ENCODE peak calls at places on chromosomes 13 and 19, in eight cellular contexts. Y is dorsolateral prefrontal cortex, I is tibial artery, O is lower lobe of right lung, D is fibroblast of villous mesenchyme, H is IMR-90, L is MM.1S, C is AG04450. N is an unnamed sample.

GRCh38 chr13:38309397-38309796 is 40.3 kb upstream of the UFM1 start:
- DNase-seq in Y (no peak), I (no peak), O (no peak), D (no peak), H (no peak), L (no peak), C (no peak), N (no peak)

GRCh38 chr19:16076958-16077611 is 790 bp downstream of the TPM4 start:
- DNase-seq in Y (no peak), I (peak), O (peak), D (no peak), H (no peak), L (peak), C (no peak), N (no peak)

GRCh38 chr19:55372316-55373081 is 2.2 kb upstream of the IL11 start:
- DNase-seq in Y (no peak), I (no peak), O (no peak), D (peak), H (peak), L (no peak), C (no peak), N (no peak)

GRCh38 chr19:50567052-50567841 is 988 bp downstream of the LRRC4B start:
- DNase-seq in Y (no peak), I (no peak), O (no peak), D (no peak), H (no peak), L (no peak), C (no peak), N (no peak)

GRCh38 chr19:56671613-56671994 is at the start of gene ZNF835:
- DNase-seq in Y (peak), I (peak), O (peak), D (peak), H (no peak), L (no peak), C (no peak), N (no peak)

GRCh38 chr13:22717036-22717435 is 463.7 kb upstream of the SGCG start:
- DNase-seq in Y (no peak), I (no peak), O (no peak), D (no peak), H (no peak), L (no peak), C (no peak), N (no peak)

GRCh38 chr13:39915418-39915817 is 260.0 kb downstream of the COG6 start:
- DNase-seq in Y (no peak), I (no peak), O (no peak), D (peak), H (no peak), L (no peak), C (no peak), N (no peak)

GRCh38 chr13:41244555-41244954 is 18.8 kb downstream of the MTRF1 start:
- DNase-seq in Y (no peak), I (no peak), O (no peak), D (peak), H (peak), L (no peak), C (no peak), N (no peak)

GRCh38 chr19:29478578-29479565 is 46.9 kb upstream of the VSTM2B start:
- DNase-seq in Y (no peak), I (no peak), O (no peak), D (no peak), H (no peak), L (no peak), C (no peak), N (no peak)

GRCh38 chr19:45547965-45548609 is 36.5 kb downstream of the OPA3 start:
- DNase-seq in Y (no peak), I (no peak), O (no peak), D (peak), H (peak), L (no peak), C (no peak), N (no peak)

GRCh38 chr13:101703838-101704237 is 251.4 kb downstream of the ITGBL1 start:
- DNase-seq in Y (no peak), I (no peak), O (no peak), D (no peak), H (no peak), L (no peak), C (no peak), N (no peak)

GRCh38 chr13:75418997-75419396 is 63.0 kb downstream of the TBC1D4 start:
- DNase-seq in Y (no peak), I (no peak), O (no peak), D (peak), H (peak), L (no peak), C (no peak), N (no peak)

GRCh38 chr19:42595550-42596172 is 937 bp upstream of the CEACAM8 start:
- DNase-seq in Y (no peak), I (no peak), O (no peak), D (no peak), H (no peak), L (no peak), C (no peak), N (no peak)

GRCh38 chr19:10379880-10380310 is 477 bp downstream of the TYK2 start:
- DNase-seq in Y (no peak), I (no peak), O (no peak), D (no peak), H (no peak), L (no peak), C (no peak), N (no peak)

GRCh38 chr13:99307247-99307646 is at the start of gene GPR183:
- DNase-seq in Y (no peak), I (no peak), O (no peak), D (peak), H (peak), L (no peak), C (no peak), N (no peak)

GRCh38 chr13:45516757-45517156 is 52.0 kb downstream of the COG3 start:
- DNase-seq in Y (no peak), I (no peak), O (no peak), D (no peak), H (no peak), L (no peak), C (no peak), N (no peak)

GRCh38 chr13:77544765-77545316 is 9.3 kb downstream of the SCEL start:
- DNase-seq in Y (no peak), I (no peak), O (no peak), D (no peak), H (no peak), L (no peak), C (no peak), N (no peak)

GRCh38 chr13:106314417-106314816 is 221.0 kb downstream of the EFNB2 start:
- DNase-seq in Y (no peak), I (no peak), O (no peak), D (no peak), H (no peak), L (no peak), C (no peak), N (no peak)

GRCh38 chr19:8085606-8086464 is 33.3 kb downstream of the CCL25 start:
- DNase-seq in Y (no peak), I (no peak), O (peak), D (no peak), H (no peak), L (no peak), C (no peak), N (no peak)

GRCh38 chr13:25874907-25875306 is 176.9 kb downstream of the SHISA2 start:
- DNase-seq in Y (no peak), I (no peak), O (no peak), D (no peak), H (no peak), L (no peak), C (no peak), N (no peak)

GRCh38 chr13:105991622-105992254 is 543.7 kb downstream of the EFNB2 start:
- DNase-seq in Y (no peak), I (no peak), O (no peak), D (peak), H (peak), L (no peak), C (no peak), N (peak)

GRCh38 chr19:44745386-44745831 is 3.1 kb upstream of the BCL3 start:
- DNase-seq in Y (no peak), I (peak), O (no peak), D (peak), H (peak), L (no peak), C (no peak), N (no peak)

GRCh38 chr19:17026041-17026658 is 460 bp downstream of the CPAMD8 start:
- DNase-seq in Y (no peak), I (no peak), O (peak), D (no peak), H (no peak), L (no peak), C (no peak), N (no peak)

GRCh38 chr19:16066611-16067104 is 9.6 kb upstream of the TPM4 start:
- DNase-seq in Y (no peak), I (no peak), O (peak), D (peak), H (peak), L (peak), C (no peak), N (no peak)

GRCh38 chr19:49415810-49416200 is 7.4 kb downstream of the PTH2 start:
- DNase-seq in Y (no peak), I (no peak), O (no peak), D (no peak), H (no peak), L (no peak), C (no peak), N (no peak)

GRCh38 chr13:21006141-21007005 is 55.0 kb downstream of the LATS2 start:
- DNase-seq in Y (no peak), I (peak), O (peak), D (no peak), H (no peak), L (no peak), C (no peak), N (no peak)

GRCh38 chr13:105202384-105202783 is 1333.1 kb downstream of the EFNB2 start:
- DNase-seq in Y (no peak), I (no peak), O (no peak), D (peak), H (peak), L (peak), C (no peak), N (no peak)

GRCh38 chr19:494171-495046 is 1.9 kb upstream of the MADCAM1 start:
- DNase-seq in Y (no peak), I (no peak), O (no peak), D (no peak), H (no peak), L (no peak), C (no peak), N (no peak)

GRCh38 chr13:39538826-39539555 is 64.0 kb downstream of the LHFPL6 start:
- DNase-seq in Y (no peak), I (no peak), O (no peak), D (peak), H (peak), L (no peak), C (peak), N (no peak)

GRCh38 chr13:113446488-113446854 is 6.8 kb downstream of the ADPRHL1 start:
- DNase-seq in Y (no peak), I (no peak), O (no peak), D (no peak), H (no peak), L (no peak), C (no peak), N (no peak)

GRCh38 chr13:31901985-31902384 is 129.6 kb upstream of the FRY start:
- DNase-seq in Y (no peak), I (no peak), O (no peak), D (no peak), H (no peak), L (no peak), C (no peak), N (no peak)

GRCh38 chr13:114224201-114224600 is 10.5 kb upstream of the CDC16 start:
- DNase-seq in Y (no peak), I (no peak), O (no peak), D (no peak), H (no peak), L (no peak), C (no peak), N (no peak)

DNA sequence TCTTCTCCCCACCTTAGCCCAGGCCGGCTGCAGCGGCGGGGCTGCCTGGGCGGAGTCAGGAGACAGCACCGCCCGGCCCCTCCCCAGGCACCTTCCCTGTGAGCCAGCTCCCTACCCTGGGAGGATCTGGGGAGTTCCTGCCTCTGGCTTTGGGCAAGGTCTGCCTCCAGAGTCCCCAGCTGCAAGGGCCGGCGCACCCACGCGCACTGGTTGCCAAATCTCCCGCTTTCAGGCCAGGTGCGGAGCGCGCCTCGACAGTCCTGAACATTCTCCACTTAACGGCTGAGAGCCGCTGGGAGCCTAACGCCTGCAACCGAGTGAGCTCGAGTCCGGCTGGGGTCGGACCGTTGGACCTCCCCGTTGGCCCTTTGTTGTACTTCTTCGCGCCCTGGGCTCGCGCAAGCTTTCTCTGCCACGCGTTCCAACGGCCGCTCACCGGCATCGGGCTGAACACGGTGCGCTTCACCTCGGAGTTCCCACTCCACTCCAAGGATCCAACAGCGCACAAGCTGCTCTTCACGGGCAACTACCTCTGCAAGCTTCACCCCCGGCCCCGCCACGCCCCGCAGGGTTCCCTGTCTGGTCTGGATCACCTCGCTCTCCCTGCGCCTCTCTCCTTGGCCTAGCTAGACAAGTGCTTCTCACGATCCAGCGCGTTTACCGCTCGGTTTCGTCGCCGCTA is 21.7 kb upstream of the ZNF30 start:
- DNase-seq in Y (no peak), I (no peak), O (no peak), D (no peak), H (no peak), L (no peak), C (no peak), N (no peak)
- H3K4me3 ChIP-seq in Y (no peak), I (no peak), O (no peak), D (no peak), H (no peak), L (no peak), C (no peak), N (no peak)

GRCh38 chr19:13016628-13017305 is 21.5 kb downstream of the NFIX start:
- DNase-seq in Y (no peak), I (no peak), O (no peak), D (no peak), H (no peak), L (no peak), C (no peak), N (no peak)

GRCh38 chr19:13019330-13019729 is 24.1 kb downstream of the NFIX start:
- DNase-seq in Y (no peak), I (no peak), O (no peak), D (no peak), H (no peak), L (no peak), C (no peak), N (no peak)

GRCh38 chr19:13018037-13018914 is 23.0 kb downstream of the NFIX start:
- DNase-seq in Y (no peak), I (no peak), O (no peak), D (peak), H (peak), L (no peak), C (no peak), N (no peak)

GRCh38 chr19:13016245-13016627 is 21.0 kb downstream of the NFIX start:
- DNase-seq in Y (no peak), I (no peak), O (no peak), D (no peak), H (no peak), L (no peak), C (no peak), N (no peak)

GRCh38 chr19:13017306-13018036 is 22.2 kb downstream of the NFIX start:
- DNase-seq in Y (no peak), I (no peak), O (no peak), D (no peak), H (no peak), L (no peak), C (no peak), N (no peak)
- H3K4me3 ChIP-seq in Y (peak), I (peak), O (peak), D (no peak), H (no peak), L (no peak), C (peak), N (no peak)

GRCh38 chr13:63636231-63636993 is 2220.8 kb upstream of the PCDH20 start:
- DNase-seq in Y (no peak), I (no peak), O (no peak), D (no peak), H (no peak), L (peak), C (no peak), N (no peak)
- H3K4me3 ChIP-seq in Y (no peak), I (no peak), O (peak), D (no peak), H (no peak), L (no peak), C (no peak), N (no peak)

DNA sequence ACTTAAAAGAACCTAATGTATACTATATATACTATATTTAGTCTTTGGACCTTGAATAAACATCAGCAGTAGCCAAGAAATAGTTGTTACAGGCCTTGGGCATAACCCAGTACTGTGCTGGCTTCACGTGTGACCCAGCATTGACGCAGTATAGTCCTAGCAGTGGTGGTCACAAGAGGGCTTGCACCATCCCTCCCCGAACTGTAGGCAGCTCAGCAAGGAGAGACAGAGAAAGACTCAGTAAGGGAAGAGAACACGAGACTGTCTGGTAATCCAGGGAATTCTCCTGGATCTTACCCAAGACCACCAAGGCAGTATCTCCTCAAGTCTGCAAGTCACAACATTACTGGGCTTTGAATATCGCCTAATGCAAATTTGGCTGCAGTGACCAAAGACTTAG is 39.9 kb downstream of the CAB39L start:
- DNase-seq in Y (no peak), I (no peak), O (no peak), D (peak), H (no peak), L (no peak), C (no peak), N (no peak)
- H3K4me3 ChIP-seq in Y (no peak), I (no peak), O (no peak), D (no peak), H (no peak), L (no peak), C (no peak), N (no peak)

DNA sequence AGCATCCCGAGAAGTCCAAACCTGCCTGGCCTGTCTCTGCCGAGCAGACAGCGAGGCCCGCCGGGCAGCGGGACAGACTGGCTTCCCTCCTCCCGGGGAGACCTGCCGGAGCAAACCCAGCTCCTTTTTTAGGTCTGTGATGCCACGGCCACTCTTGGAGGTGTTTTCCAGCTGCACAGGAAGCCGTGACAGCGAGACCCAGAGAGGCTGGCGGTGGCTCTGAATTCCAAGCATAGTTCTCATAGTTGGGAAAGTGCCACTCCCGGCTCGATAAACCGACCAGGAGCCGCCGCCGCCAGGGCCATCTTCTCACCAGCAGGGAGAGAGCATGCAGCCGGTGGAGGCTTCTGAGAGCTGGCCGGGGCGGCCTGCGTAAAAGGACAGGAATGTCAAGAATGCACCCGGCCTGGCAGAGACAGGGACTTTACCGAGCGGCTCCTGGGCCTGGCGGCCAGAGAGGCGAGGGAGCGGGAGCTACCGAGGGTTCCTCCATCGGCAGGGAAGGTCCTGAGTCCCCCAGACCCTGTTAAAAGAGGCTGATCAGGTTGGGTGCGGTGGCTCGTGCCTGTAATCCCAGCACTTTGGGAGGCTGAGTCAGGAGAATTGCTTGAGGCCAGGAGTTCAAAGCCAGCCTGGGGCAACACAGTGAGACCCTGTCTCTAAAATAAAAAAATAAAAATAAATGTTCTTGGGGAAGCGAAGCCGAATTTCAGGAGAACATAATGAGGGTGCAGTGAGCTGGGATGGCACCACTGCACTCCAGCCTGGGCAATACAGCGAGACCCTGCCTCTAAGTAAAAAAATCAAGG is 64.9 kb downstream of the GADD45B start:
- DNase-seq in Y (no peak), I (peak), O (peak), D (peak), H (peak), L (no peak), C (peak), N (peak)
- H3K4me3 ChIP-seq in Y (no peak), I (peak), O (peak), D (peak), H (peak), L (no peak), C (peak), N (peak)

GRCh38 chr19:40801449-40802299 is 2.7 kb downstream of the EGLN2 start:
- DNase-seq in Y (no peak), I (no peak), O (no peak), D (no peak), H (no peak), L (no peak), C (no peak), N (no peak)
- H3K4me3 ChIP-seq in Y (peak), I (peak), O (peak), D (peak), H (no peak), L (no peak), C (peak), N (peak)

DNA sequence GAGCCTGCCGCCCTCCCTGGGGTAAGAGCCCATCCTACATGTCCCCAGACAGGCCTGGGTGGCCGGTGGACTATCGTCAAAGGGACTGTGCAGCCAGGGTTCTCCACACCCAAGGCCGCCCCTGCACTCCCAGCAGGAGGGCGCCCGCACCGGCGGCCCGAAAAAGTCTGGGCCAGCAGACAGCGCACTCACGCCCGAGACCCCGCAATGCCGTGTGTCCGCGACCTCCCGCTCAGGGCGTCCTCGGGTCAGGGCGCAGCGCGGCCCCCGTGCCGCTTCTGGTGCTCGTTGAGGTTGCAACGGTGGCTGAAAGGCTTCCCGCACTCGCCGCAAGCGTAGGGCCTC is 2.6 kb upstream of the A1BG start:
- DNase-seq in Y (no peak), I (no peak), O (peak), D (no peak), H (no peak), L (no peak), C (no peak), N (no peak)
- H3K4me3 ChIP-seq in Y (no peak), I (peak), O (peak), D (peak), H (peak), L (no peak), C (peak), N (peak)

DNA sequence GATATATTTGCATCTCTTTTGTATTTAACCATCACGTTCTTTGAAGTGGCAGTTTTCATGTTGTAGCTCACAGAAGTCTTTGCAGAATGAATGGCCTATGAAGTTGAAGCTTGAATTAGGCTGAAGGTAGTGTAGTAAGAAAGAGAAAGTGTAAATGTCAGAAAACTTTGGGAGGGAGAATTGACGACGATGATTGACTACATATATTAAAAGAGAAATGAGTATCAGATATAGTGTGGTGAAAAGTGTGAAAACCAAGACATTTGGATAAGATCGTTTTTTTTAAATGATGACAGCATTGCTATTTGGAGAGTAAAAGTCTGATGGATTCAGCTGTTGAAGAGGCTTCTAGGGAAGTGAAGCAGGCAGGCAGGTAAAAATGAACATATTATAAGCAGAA is 14.6 kb upstream of the GPC5 start:
- DNase-seq in Y (no peak), I (no peak), O (no peak), D (no peak), H (no peak), L (no peak), C (no peak), N (no peak)
- H3K4me3 ChIP-seq in Y (no peak), I (no peak), O (no peak), D (no peak), H (no peak), L (no peak), C (no peak), N (no peak)